ENCODE peak calls at places on chromosomes 2 and 18, in seven cellular contexts. X, Z, H, T, A, B and U are unnamed samples.

GRCh38 chr18:12031181-12031580 is 49.9 kb downstream of the IMPA2 start:
- DNase-seq in X (no peak), Z (no peak), H (no peak), T (no peak), A (no peak), B (no peak), U (no peak)

GRCh38 chr2:31189141-31189540 is 28.2 kb downstream of the CAPN14 start:
- DNase-seq in X (no peak), Z (no peak), H (no peak), T (no peak), A (no peak), B (no peak), U (no peak)

GRCh38 chr2:9308186-9308955 is 101.8 kb downstream of the ASAP2 start:
- DNase-seq in X (no peak), Z (no peak), H (no peak), T (no peak), A (no peak), B (peak; percentile 27), U (no peak)

GRCh38 chr2:74507926-74508520 is 528 bp upstream of the PCGF1 start:
- DNase-seq in X (peak; percentile 37), Z (no peak), H (no peak), T (peak; percentile 69), A (peak; percentile 72), B (peak; percentile 58), U (peak; percentile 35)

GRCh38 chr2:219060821-219061791 is at the start of gene IHH:
- DNase-seq in X (no peak), Z (no peak), H (no peak), T (peak; percentile 80), A (peak; percentile 57), B (peak; percentile 20), U (no peak)

GRCh38 chr2:229129738-229130371 is 141.2 kb downstream of the PID1 start:
- DNase-seq in X (no peak), Z (no peak), H (no peak), T (peak; percentile 67), A (peak; percentile 38), B (peak; percentile 42), U (peak; percentile 36)

GRCh38 chr2:232018191-232018590 is 56.7 kb downstream of the DIS3L2 start:
- DNase-seq in X (no peak), Z (no peak), H (no peak), T (no peak), A (no peak), B (no peak), U (no peak)

GRCh38 chr2:162146906-162147305 is 5.1 kb downstream of the GCG start:
- DNase-seq in X (no peak), Z (no peak), H (no peak), T (no peak), A (no peak), B (no peak), U (no peak)

DNA sequence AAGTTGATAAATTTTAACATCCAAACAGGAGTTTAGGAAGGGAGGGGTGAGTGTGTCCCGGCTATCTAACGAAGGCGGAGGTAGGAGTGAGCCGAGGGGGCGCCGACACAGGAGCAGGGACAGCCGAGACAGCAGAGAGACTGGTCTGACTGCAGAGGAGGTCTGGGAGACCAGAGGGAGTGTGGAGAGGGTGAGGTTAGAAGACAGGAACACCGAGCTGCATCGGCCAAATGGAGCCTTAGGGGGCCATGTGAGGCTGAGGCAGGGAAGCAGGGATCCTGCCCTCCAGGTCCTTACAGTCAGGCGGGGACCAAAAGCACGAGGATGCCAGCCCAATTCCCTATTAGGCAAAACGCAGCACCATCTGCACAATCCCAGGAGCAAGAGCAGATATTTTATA is 67.0 kb downstream of the SFXN5 start:
- DNase-seq in X (peak; percentile 2), Z (no peak), H (no peak), T (no peak), A (no peak), B (no peak), U (peak; percentile 4)
- H3K27ac ChIP-seq in X (no peak overlapping the region), Z (no peak overlapping the region), H (no peak overlapping the region), T (no peak overlapping the region), A (no peak overlapping the region), B (no peak overlapping the region), U (no peak overlapping the region)

DNA sequence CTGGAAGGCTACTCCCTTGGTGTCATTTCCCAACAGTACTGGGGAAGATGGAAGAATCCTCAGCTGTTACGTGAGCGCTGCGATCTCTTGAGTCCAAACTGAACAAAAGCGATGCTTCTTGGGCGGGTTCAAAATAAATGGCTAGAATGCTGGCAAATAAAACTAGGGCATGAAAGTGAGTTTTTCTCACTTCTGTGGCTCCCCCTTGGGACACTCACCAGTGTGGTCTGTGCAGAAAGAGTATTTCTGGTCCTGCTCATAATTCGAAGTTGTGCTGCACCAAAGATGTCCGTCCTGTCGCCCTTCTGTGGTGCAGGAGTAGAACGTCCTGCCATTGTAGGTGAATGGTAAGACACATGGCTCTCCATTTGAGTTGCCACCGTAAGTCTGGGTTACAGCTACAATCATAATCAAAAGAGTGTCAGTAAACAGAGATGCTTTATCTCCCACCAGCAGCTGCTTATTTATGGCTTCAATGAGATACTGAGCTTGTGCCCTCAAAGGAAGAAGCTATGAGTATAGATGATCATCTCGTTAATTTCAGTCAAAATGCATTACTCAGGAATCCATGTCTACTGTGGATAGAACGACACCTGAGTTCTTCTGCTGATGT is 11.8 kb downstream of the FN1 start:
- DNase-seq in X (no peak), Z (no peak), H (no peak), T (no peak), A (no peak), B (peak; percentile 64), U (no peak)
- H3K27ac ChIP-seq in X (no peak overlapping the region), Z (no peak overlapping the region), H (no peak overlapping the region), T (no peak overlapping the region), A (no peak overlapping the region), B (no peak overlapping the region), U (no peak overlapping the region)

DNA sequence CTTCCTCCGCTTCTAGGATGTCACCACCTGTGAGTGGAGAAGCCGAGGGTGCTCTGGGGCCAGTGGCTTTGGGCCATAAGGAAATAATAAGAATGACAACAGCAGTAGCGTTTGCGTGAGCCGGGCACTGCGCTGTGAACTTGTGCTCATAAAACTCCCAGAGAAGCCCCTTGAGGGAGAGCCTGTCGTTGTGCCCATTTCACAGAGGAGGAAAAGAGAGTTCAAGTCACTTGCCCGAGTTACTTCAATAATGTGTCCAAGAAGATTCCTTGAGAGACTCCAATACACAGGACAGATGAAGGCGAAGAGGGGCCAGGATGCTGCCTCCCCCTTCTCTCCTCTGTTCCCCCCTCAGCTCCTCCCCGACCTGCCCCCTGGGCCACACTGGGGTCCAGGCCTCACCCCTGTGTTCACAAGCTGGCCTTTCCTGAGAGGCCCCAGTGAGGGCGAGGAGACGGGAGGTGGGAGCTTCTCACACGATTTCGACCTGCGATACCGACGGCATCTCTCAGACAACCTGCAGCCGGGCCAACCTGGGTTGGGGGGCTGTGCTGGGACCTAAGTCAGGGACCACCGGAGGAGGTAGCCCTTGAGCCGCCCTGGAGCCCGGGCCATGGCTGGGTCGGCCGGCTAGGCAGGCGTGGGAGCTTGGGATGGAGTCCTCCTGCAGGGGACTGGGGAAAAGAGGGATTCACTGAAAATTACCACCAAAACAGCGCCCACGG is 53.5 kb upstream of the UBE2F start:
- DNase-seq in X (no peak), Z (no peak), H (no peak), T (no peak), A (no peak), B (no peak), U (peak; percentile 19)
- H3K27ac ChIP-seq in X (no peak overlapping the region), Z (no peak overlapping the region), H (no peak overlapping the region), T (no peak overlapping the region), A (no peak overlapping the region), B (no peak overlapping the region), U (no peak overlapping the region)

GRCh38 chr18:61582205-61582710 is 249.0 kb downstream of the CDH20 start:
- DNase-seq in X (no peak), Z (no peak), H (no peak), T (no peak), A (peak; percentile 74), B (no peak), U (peak; percentile 59)
- H3K27ac ChIP-seq in X (peak overlapping the region; percentile 37), Z (no peak overlapping the region), H (no peak overlapping the region), T (no peak overlapping the region), A (peak overlapping the region; percentile 25), B (no peak overlapping the region), U (peak overlapping the region; percentile 55)

GRCh38 chr18:62450546-62451395 is 72.1 kb upstream of the ZCCHC2 start:
- DNase-seq in X (peak; percentile 38), Z (peak; percentile 74), H (no peak), T (peak; percentile 50), A (peak; percentile 84), B (peak; percentile 79), U (peak; percentile 74)
- H3K27ac ChIP-seq in X (peak overlapping the region; percentile 38), Z (peak overlapping the region; percentile 78), H (no peak overlapping the region), T (no peak overlapping the region), A (peak overlapping the region; percentile 65), B (no peak overlapping the region), U (peak overlapping the region; percentile 54)

DNA sequence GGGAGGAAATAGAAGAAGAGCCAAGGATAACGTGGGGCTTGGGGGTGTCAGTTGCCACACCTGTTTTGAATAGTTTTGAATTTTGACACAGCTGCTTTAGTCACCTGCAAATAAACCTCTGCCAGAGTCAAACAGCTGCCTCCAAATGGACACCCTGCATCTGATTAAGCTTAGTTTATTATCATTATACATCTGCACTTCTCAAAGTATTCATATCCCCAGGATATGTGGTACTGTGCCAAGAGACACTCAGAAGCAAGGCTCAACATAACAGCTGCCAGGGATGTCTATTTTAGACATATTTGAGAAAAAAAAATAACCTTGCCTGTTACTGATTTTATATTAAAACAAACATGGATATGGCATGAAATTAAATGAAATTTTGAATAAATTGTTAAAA is 122.5 kb upstream of the WDR75 start:
- DNase-seq in X (no peak), Z (no peak), H (no peak), T (no peak), A (no peak), B (no peak), U (no peak)
- H3K27ac ChIP-seq in X (no peak overlapping the region), Z (no peak overlapping the region), H (no peak overlapping the region), T (no peak overlapping the region), A (no peak overlapping the region), B (no peak overlapping the region), U (no peak overlapping the region)

GRCh38 chr2:70116936-70117554 is 29.8 kb downstream of the PCBP1 start:
- DNase-seq in X (no peak), Z (no peak), H (no peak), T (no peak), A (no peak), B (no peak), U (no peak)
- H3K27ac ChIP-seq in X (no peak overlapping the region), Z (peak overlapping the region; percentile 40), H (no peak overlapping the region), T (no peak overlapping the region), A (no peak overlapping the region), B (peak overlapping the region; percentile 75), U (peak overlapping the region; percentile 13)